ENCODE peak calls at places on chromosomes 6 and 20, in seven cellular contexts. V, C, T, N, P, Z and A are unnamed samples.

GRCh38 chr20:57040924-57041323 is 225.5 kb downstream of the BMP7 start:
- DNase-seq in V (peak), C (peak), T (no peak), N (no peak), P (no peak), Z (no peak), A (no peak)

GRCh38 chr20:34948030-34948429 is 7.6 kb downstream of the GSS start:
- DNase-seq in V (no peak), C (peak), T (no peak), N (no peak), P (no peak), Z (no peak), A (no peak)

GRCh38 chr6:42158011-42158410 is 15.2 kb upstream of the GUCA1A start:
- DNase-seq in V (no peak), C (no peak), T (no peak), N (no peak), P (no peak), Z (no peak), A (no peak)

GRCh38 chr20:8858181-8858794 is 210.6 kb upstream of the PLCB4 start:
- DNase-seq in V (no peak), C (peak), T (no peak), N (no peak), P (no peak), Z (no peak), A (no peak)

GRCh38 chr6:56440551-56440981 is 193.2 kb upstream of the COL21A1 start:
- DNase-seq in V (no peak), C (no peak), T (no peak), N (no peak), P (no peak), Z (peak), A (no peak)

GRCh38 chr6:30687659-30688431 is 1.4 kb upstream of the PPP1R18 start:
- DNase-seq in V (no peak), C (no peak), T (peak), N (peak), P (no peak), Z (peak), A (no peak)

GRCh38 chr6:131678401-131678800 is 22.8 kb downstream of the OR2A4 start:
- DNase-seq in V (no peak), C (no peak), T (peak), N (no peak), P (no peak), Z (no peak), A (no peak)

GRCh38 chr20:49345538-49345937 is 67.7 kb upstream of the ZNFX1 start:
- DNase-seq in V (no peak), C (peak), T (no peak), N (no peak), P (no peak), Z (peak), A (no peak)

GRCh38 chr6:95240514-95240913 is 336.8 kb upstream of the MANEA start:
- DNase-seq in V (no peak), C (no peak), T (no peak), N (no peak), P (no peak), Z (no peak), A (no peak)

GRCh38 chr6:76814496-76815458 is 648.5 kb downstream of the HTR1B start:
- DNase-seq in V (no peak), C (peak), T (no peak), N (no peak), P (no peak), Z (no peak), A (no peak)

GRCh38 chr20:63612276-63612931 is 14.5 kb downstream of the GMEB2 start:
- DNase-seq in V (no peak), C (no peak), T (no peak), N (no peak), P (no peak), Z (no peak), A (no peak)

GRCh38 chr6:45791600-45792168 is 224.0 kb downstream of the CLIC5 start:
- DNase-seq in V (no peak), C (peak), T (no peak), N (no peak), P (no peak), Z (no peak), A (no peak)

GRCh38 chr6:11123978-11124377 is 12.5 kb upstream of the ERVFRD-1 start:
- DNase-seq in V (no peak), C (no peak), T (no peak), N (no peak), P (no peak), Z (no peak), A (no peak)

GRCh38 chr6:97401533-97401932 is 118.5 kb upstream of the MMS22L start:
- DNase-seq in V (no peak), C (peak), T (no peak), N (no peak), P (no peak), Z (no peak), A (no peak)

GRCh38 chr6:35259946-35260626 is 551 bp downstream of the ZNF76 start:
- DNase-seq in V (peak), C (no peak), T (peak), N (peak), P (peak), Z (peak), A (peak)

GRCh38 chr6:153312633-153313032 is 181.6 kb upstream of the RGS17 start:
- DNase-seq in V (peak), C (peak), T (peak), N (no peak), P (peak), Z (peak), A (no peak)

GRCh38 chr6:155400022-155400965 is 55.3 kb downstream of the NOX3 start:
- DNase-seq in V (no peak), C (no peak), T (no peak), N (no peak), P (no peak), Z (no peak), A (no peak)

GRCh38 chr6:82298012-82298411 is 50.5 kb upstream of the IBTK start:
- DNase-seq in V (no peak), C (peak), T (no peak), N (no peak), P (no peak), Z (no peak), A (no peak)

GRCh38 chr6:170039156-170040114 is 251.4 kb downstream of the DLL1 start:
- DNase-seq in V (no peak), C (no peak), T (no peak), N (no peak), P (no peak), Z (no peak), A (no peak)

GRCh38 chr6:46793138-46793537 is at the start of gene MEP1A:
- DNase-seq in V (no peak), C (no peak), T (no peak), N (no peak), P (no peak), Z (no peak), A (no peak)

GRCh38 chr6:157838718-157839430 is 15.8 kb downstream of the SNX9 start:
- DNase-seq in V (no peak), C (no peak), T (no peak), N (no peak), P (no peak), Z (no peak), A (no peak)

GRCh38 chr6:157841211-157841840 is 18.3 kb downstream of the SNX9 start:
- DNase-seq in V (peak), C (no peak), T (no peak), N (no peak), P (no peak), Z (peak), A (no peak)

GRCh38 chr6:157839606-157840005 is 16.6 kb downstream of the SNX9 start:
- DNase-seq in V (no peak), C (no peak), T (no peak), N (no peak), P (no peak), Z (no peak), A (no peak)

GRCh38 chr6:157840776-157841175 is 17.7 kb downstream of the SNX9 start:
- DNase-seq in V (no peak), C (peak), T (no peak), N (no peak), P (no peak), Z (no peak), A (no peak)

DNA sequence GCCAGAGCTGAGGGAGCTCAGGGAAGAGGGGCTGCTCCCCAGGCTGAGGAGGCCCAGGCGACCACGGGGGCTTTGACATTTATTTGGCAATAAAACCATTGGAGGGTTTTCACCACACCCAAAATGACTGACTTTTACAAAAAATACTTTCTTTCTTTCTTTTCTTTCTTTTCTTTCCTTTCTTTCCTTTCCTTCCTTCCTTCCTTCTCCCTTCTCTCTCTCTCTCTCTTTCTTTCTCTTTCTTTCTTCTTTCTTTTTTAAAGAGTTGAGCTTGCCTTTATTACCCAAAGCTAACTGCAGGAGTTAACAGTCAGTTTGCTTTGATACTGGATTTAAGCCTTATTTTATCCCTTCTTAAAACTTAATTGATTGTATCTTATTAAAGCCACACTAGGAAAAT is 17.2 kb downstream of the SNX9 start:
- DNase-seq in V (no peak), C (no peak), T (no peak), N (no peak), P (no peak), Z (no peak), A (no peak)
- H3K27ac ChIP-seq in V (no peak), C (no peak), T (no peak), N (no peak), P (no peak), Z (no peak), A (no peak)

GRCh38 chr6:88870728-88871330 is 92.6 kb downstream of the RNGTT start:
- DNase-seq in V (peak), C (peak), T (peak), N (peak), P (peak), Z (no peak), A (no peak)
- H3K27ac ChIP-seq in V (no peak), C (no peak), T (no peak), N (no peak), P (no peak), Z (no peak), A (no peak)

GRCh38 chr6:112044856-112045255 is 9.0 kb upstream of the CCN6 start:
- DNase-seq in V (no peak), C (peak), T (no peak), N (no peak), P (no peak), Z (no peak), A (no peak)
- H3K27ac ChIP-seq in V (no peak), C (peak), T (no peak), N (no peak), P (no peak), Z (no peak), A (no peak)

DNA sequence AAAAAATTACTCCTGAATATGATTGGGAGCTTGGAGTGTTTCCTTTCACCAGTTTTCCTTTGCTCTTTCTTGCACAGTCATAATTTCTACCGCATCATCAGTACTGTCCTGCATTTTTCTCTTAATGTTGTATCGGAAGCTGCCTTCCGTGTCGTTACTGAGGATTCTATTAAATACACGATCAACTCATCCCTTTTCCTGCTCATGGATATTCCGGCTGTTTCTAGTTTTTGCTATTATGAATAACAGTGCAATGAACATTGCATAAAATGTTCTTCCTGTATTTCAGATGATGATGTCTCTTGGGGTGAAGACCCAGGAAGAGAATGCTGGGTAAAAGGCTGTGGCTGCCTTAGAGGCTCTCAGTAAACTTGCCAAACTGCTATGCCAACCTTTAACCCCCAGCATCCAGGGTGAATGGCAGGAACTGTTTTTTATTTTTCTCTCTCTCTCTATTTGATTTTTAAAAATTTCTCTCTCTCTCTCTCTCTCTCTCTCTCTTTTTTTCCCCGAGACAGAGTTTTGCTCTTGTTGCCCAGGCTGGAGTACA is 24.1 kb upstream of the EPB41L1 start:
- DNase-seq in V (no peak), C (no peak), T (no peak), N (no peak), P (no peak), Z (no peak), A (no peak)
- H3K27ac ChIP-seq in V (no peak), C (no peak), T (no peak), N (no peak), P (no peak), Z (no peak), A (no peak)

DNA sequence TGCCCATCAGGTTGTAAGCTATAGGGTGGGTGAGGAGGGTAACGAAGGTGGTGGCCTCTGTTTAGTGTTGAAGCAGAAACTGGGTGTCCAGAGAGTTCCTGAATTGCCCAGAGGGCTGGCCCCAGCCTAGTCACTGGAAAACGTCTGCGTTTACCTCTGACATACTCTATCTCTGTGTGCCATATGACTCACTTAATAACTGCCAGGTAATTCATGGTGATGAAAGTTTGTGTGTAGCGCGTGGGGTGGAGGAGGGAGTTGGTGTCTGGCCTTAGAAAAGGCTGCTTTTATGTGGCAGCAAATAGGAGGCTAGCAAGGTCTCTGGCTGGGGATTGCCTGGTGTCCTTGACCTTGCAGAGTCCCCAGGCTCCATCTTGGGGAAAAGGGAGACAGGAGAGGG is 47.3 kb downstream of the SLC35D3 start:
- DNase-seq in V (peak), C (no peak), T (no peak), N (no peak), P (no peak), Z (no peak), A (no peak)
- H3K27ac ChIP-seq in V (no peak), C (no peak), T (no peak), N (no peak), P (no peak), Z (no peak), A (no peak)

GRCh38 chr6:139525415-139525814 is 151.0 kb upstream of the CITED2 start:
- DNase-seq in V (no peak), C (no peak), T (no peak), N (no peak), P (no peak), Z (no peak), A (no peak)
- H3K27ac ChIP-seq in V (no peak), C (no peak), T (no peak), N (no peak), P (no peak), Z (no peak), A (no peak)

GRCh38 chr6:129817821-129818220 is 43.3 kb downstream of the TMEM244 start:
- DNase-seq in V (no peak), C (no peak), T (no peak), N (no peak), P (no peak), Z (no peak), A (no peak)

GRCh38 chr6:129818251-129818650 is 42.9 kb downstream of the TMEM244 start:
- DNase-seq in V (no peak), C (no peak), T (no peak), N (no peak), P (no peak), Z (no peak), A (no peak)

GRCh38 chr6:129817332-129817731 is 43.8 kb downstream of the TMEM244 start:
- DNase-seq in V (no peak), C (no peak), T (no peak), N (no peak), P (no peak), Z (no peak), A (no peak)

GRCh38 chr6:129812145-129812777 is 48.9 kb downstream of the TMEM244 start:
- DNase-seq in V (no peak), C (no peak), T (no peak), N (no peak), P (no peak), Z (no peak), A (no peak)
- H3K27ac ChIP-seq in V (no peak), C (no peak), T (no peak), N (no peak), P (no peak), Z (no peak), A (no peak)